ENCODE peak calls at places on chromosomes 7 and 10, in six cellular contexts. One of them, this sample, is unnamed.
A peak's percentile ranks its signal among the peaks of the same experiment; 100 is the strongest.

GRCh38 chr7:99379043-99379577 is 4.6 kb downstream of the ARPC1B start:
- DNase-seq in gastrocnemius medialis: peak; percentile 67
- DNase-seq in fibroblast of mammary gland: peak; percentile 98
- DNase-seq in SW 1271: peak; percentile 77
- DNase-seq in frontal cortex: no peak
- DNase-seq in renal cortical epithelial cell: peak; percentile 95
- DNase-seq in this sample: peak; percentile 87

GRCh38 chr10:71201921-71202713 is 10.3 kb upstream of the UNC5B start:
- DNase-seq in gastrocnemius medialis: no peak
- DNase-seq in fibroblast of mammary gland: no peak
- DNase-seq in SW 1271: no peak
- DNase-seq in frontal cortex: no peak
- DNase-seq in renal cortical epithelial cell: no peak
- DNase-seq in this sample: no peak

GRCh38 chr7:139734395-139734794 is 43.4 kb downstream of the HIPK2 start:
- DNase-seq in gastrocnemius medialis: peak; percentile 72
- DNase-seq in fibroblast of mammary gland: peak; percentile 100
- DNase-seq in SW 1271: no peak
- DNase-seq in frontal cortex: no peak
- DNase-seq in renal cortical epithelial cell: peak; percentile 87
- DNase-seq in this sample: peak; percentile 78

GRCh38 chr7:151168787-151169162 is 1.3 kb upstream of the GBX1 start:
- DNase-seq in gastrocnemius medialis: no peak
- DNase-seq in fibroblast of mammary gland: no peak
- DNase-seq in SW 1271: no peak
- DNase-seq in frontal cortex: no peak
- DNase-seq in renal cortical epithelial cell: no peak
- DNase-seq in this sample: no peak

GRCh38 chr10:95388539-95388938 is 97.7 kb upstream of the PDLIM1 start:
- DNase-seq in gastrocnemius medialis: no peak
- DNase-seq in fibroblast of mammary gland: peak; percentile 7
- DNase-seq in SW 1271: no peak
- DNase-seq in frontal cortex: no peak
- DNase-seq in renal cortical epithelial cell: peak; percentile 73
- DNase-seq in this sample: no peak

GRCh38 chr10:82660205-82660604 is 785.2 kb downstream of the NRG3 start:
- DNase-seq in gastrocnemius medialis: no peak
- DNase-seq in fibroblast of mammary gland: no peak
- DNase-seq in SW 1271: no peak
- DNase-seq in frontal cortex: no peak
- DNase-seq in renal cortical epithelial cell: no peak
- DNase-seq in this sample: no peak

GRCh38 chr7:75989726-75990388 is 4.5 kb downstream of the TMEM120A start:
- DNase-seq in gastrocnemius medialis: peak; percentile 88
- DNase-seq in fibroblast of mammary gland: no peak
- DNase-seq in SW 1271: no peak
- DNase-seq in frontal cortex: no peak
- DNase-seq in renal cortical epithelial cell: no peak
- DNase-seq in this sample: no peak

GRCh38 chr10:132068431-132069121 is 2.8 kb downstream of the JAKMIP3 start:
- DNase-seq in gastrocnemius medialis: no peak
- DNase-seq in fibroblast of mammary gland: no peak
- DNase-seq in SW 1271: no peak
- DNase-seq in frontal cortex: no peak
- DNase-seq in renal cortical epithelial cell: no peak
- DNase-seq in this sample: no peak

GRCh38 chr7:112381311-112382091 is 68.8 kb upstream of the IFRD1 start:
- DNase-seq in gastrocnemius medialis: no peak
- DNase-seq in fibroblast of mammary gland: no peak
- DNase-seq in SW 1271: no peak
- DNase-seq in frontal cortex: no peak
- DNase-seq in renal cortical epithelial cell: no peak
- DNase-seq in this sample: no peak

GRCh38 chr7:95180-95862 is 97.0 kb upstream of the FAM20C start:
- DNase-seq in gastrocnemius medialis: no peak
- DNase-seq in fibroblast of mammary gland: peak; percentile 88
- DNase-seq in SW 1271: no peak
- DNase-seq in frontal cortex: no peak
- DNase-seq in renal cortical epithelial cell: peak; percentile 61
- DNase-seq in this sample: no peak

GRCh38 chr10:33800545-33800944 is 466.1 kb upstream of the NRP1 start:
- DNase-seq in gastrocnemius medialis: peak; percentile 70
- DNase-seq in fibroblast of mammary gland: no peak
- DNase-seq in SW 1271: no peak
- DNase-seq in frontal cortex: no peak
- DNase-seq in renal cortical epithelial cell: no peak
- DNase-seq in this sample: no peak

GRCh38 chr7:8113184-8113583 is 144.6 kb downstream of the GLCCI1 start:
- DNase-seq in gastrocnemius medialis: no peak
- DNase-seq in fibroblast of mammary gland: no peak
- DNase-seq in SW 1271: no peak
- DNase-seq in frontal cortex: no peak
- DNase-seq in renal cortical epithelial cell: no peak
- DNase-seq in this sample: no peak

GRCh38 chr10:31320598-31321211 is 1.7 kb downstream of the ZEB1 start:
- DNase-seq in gastrocnemius medialis: peak; percentile 46
- DNase-seq in fibroblast of mammary gland: peak; percentile 48
- DNase-seq in SW 1271: peak; percentile 46
- DNase-seq in frontal cortex: peak; percentile 30
- DNase-seq in renal cortical epithelial cell: peak; percentile 31
- DNase-seq in this sample: no peak

GRCh38 chr7:130242198-130243014 is 24.3 kb upstream of the CPA2 start:
- DNase-seq in gastrocnemius medialis: peak; percentile 33
- DNase-seq in fibroblast of mammary gland: peak; percentile 35
- DNase-seq in SW 1271: peak; percentile 20
- DNase-seq in frontal cortex: no peak
- DNase-seq in renal cortical epithelial cell: peak; percentile 21
- DNase-seq in this sample: no peak

GRCh38 chr10:112919721-112920120 is 30.3 kb upstream of the TCF7L2 start:
- DNase-seq in gastrocnemius medialis: no peak
- DNase-seq in fibroblast of mammary gland: peak; percentile 84
- DNase-seq in SW 1271: peak; percentile 33
- DNase-seq in frontal cortex: no peak
- DNase-seq in renal cortical epithelial cell: peak; percentile 74
- DNase-seq in this sample: no peak

GRCh38 chr7:125412890-125413665 is 483.5 kb upstream of the POT1 start:
- DNase-seq in gastrocnemius medialis: no peak
- DNase-seq in fibroblast of mammary gland: no peak
- DNase-seq in SW 1271: no peak
- DNase-seq in frontal cortex: no peak
- DNase-seq in renal cortical epithelial cell: no peak
- DNase-seq in this sample: no peak

GRCh38 chr10:72175166-72175565 is 40.6 kb upstream of the ANAPC16 start:
- DNase-seq in gastrocnemius medialis: no peak
- DNase-seq in fibroblast of mammary gland: peak; percentile 47
- DNase-seq in SW 1271: no peak
- DNase-seq in frontal cortex: no peak
- DNase-seq in renal cortical epithelial cell: peak; percentile 56
- DNase-seq in this sample: no peak

GRCh38 chr7:16711730-16712129 is 41.8 kb upstream of the TSPAN13 start:
- DNase-seq in gastrocnemius medialis: no peak
- DNase-seq in fibroblast of mammary gland: peak; percentile 73
- DNase-seq in SW 1271: no peak
- DNase-seq in frontal cortex: no peak
- DNase-seq in renal cortical epithelial cell: peak; percentile 80
- DNase-seq in this sample: peak; percentile 37

GRCh38 chr7:70512719-70513118 is 619.2 kb upstream of the GALNT17 start:
- DNase-seq in gastrocnemius medialis: no peak
- DNase-seq in fibroblast of mammary gland: no peak
- DNase-seq in SW 1271: no peak
- DNase-seq in frontal cortex: no peak
- DNase-seq in renal cortical epithelial cell: no peak
- DNase-seq in this sample: no peak

GRCh38 chr7:35749548-35749947 is 51.3 kb upstream of the SEPTIN7 start:
- DNase-seq in gastrocnemius medialis: no peak
- DNase-seq in fibroblast of mammary gland: peak; percentile 3
- DNase-seq in SW 1271: no peak
- DNase-seq in frontal cortex: no peak
- DNase-seq in renal cortical epithelial cell: no peak
- DNase-seq in this sample: no peak

GRCh38 chr7:106031271-106032029 is 68.4 kb downstream of the CDHR3 start:
- DNase-seq in gastrocnemius medialis: no peak
- DNase-seq in fibroblast of mammary gland: no peak
- DNase-seq in SW 1271: no peak
- DNase-seq in frontal cortex: no peak
- DNase-seq in renal cortical epithelial cell: no peak
- DNase-seq in this sample: no peak

GRCh38 chr7:14988941-14989340 is 86.4 kb upstream of the DGKB start:
- DNase-seq in gastrocnemius medialis: no peak
- DNase-seq in fibroblast of mammary gland: peak; percentile 41
- DNase-seq in SW 1271: no peak
- DNase-seq in frontal cortex: no peak
- DNase-seq in renal cortical epithelial cell: no peak
- DNase-seq in this sample: no peak

GRCh38 chr10:94133239-94133638 is 139.5 kb downstream of the PLCE1 start:
- DNase-seq in gastrocnemius medialis: peak; percentile 80
- DNase-seq in fibroblast of mammary gland: no peak
- DNase-seq in SW 1271: no peak
- DNase-seq in frontal cortex: no peak
- DNase-seq in renal cortical epithelial cell: no peak
- DNase-seq in this sample: no peak

GRCh38 chr10:122259075-122259466 is 12.0 kb upstream of the BTBD16 start:
- DNase-seq in gastrocnemius medialis: no peak
- DNase-seq in fibroblast of mammary gland: no peak
- DNase-seq in SW 1271: no peak
- DNase-seq in frontal cortex: no peak
- DNase-seq in renal cortical epithelial cell: no peak
- DNase-seq in this sample: no peak

GRCh38 chr10:127976286-127976685 is 69.4 kb downstream of the PTPRE start:
- DNase-seq in gastrocnemius medialis: no peak
- DNase-seq in fibroblast of mammary gland: peak; percentile 20
- DNase-seq in SW 1271: no peak
- DNase-seq in frontal cortex: no peak
- DNase-seq in renal cortical epithelial cell: no peak
- DNase-seq in this sample: no peak

GRCh38 chr7:76505168-76506080 is 4.9 kb upstream of the UPK3B start:
- DNase-seq in gastrocnemius medialis: no peak
- DNase-seq in fibroblast of mammary gland: no peak
- DNase-seq in SW 1271: no peak
- DNase-seq in frontal cortex: no peak
- DNase-seq in renal cortical epithelial cell: no peak
- DNase-seq in this sample: no peak

GRCh38 chr10:60870803-60871202 is 73.2 kb downstream of the RHOBTB1 start:
- DNase-seq in gastrocnemius medialis: no peak
- DNase-seq in fibroblast of mammary gland: no peak
- DNase-seq in SW 1271: no peak
- DNase-seq in frontal cortex: no peak
- DNase-seq in renal cortical epithelial cell: no peak
- DNase-seq in this sample: no peak

GRCh38 chr10:37384923-37385322 is 259.5 kb downstream of the ANKRD30A start:
- DNase-seq in gastrocnemius medialis: no peak
- DNase-seq in fibroblast of mammary gland: no peak
- DNase-seq in SW 1271: no peak
- DNase-seq in frontal cortex: no peak
- DNase-seq in renal cortical epithelial cell: no peak
- DNase-seq in this sample: no peak

GRCh38 chr7:27997188-27997707 is 183.3 kb downstream of the JAZF1 start:
- DNase-seq in gastrocnemius medialis: no peak
- DNase-seq in fibroblast of mammary gland: no peak
- DNase-seq in SW 1271: no peak
- DNase-seq in frontal cortex: no peak
- DNase-seq in renal cortical epithelial cell: no peak
- DNase-seq in this sample: no peak